ENCODE peak calls at places on chromosomes 5 and 9, in five cellular contexts. One of them, this sample, is unnamed.
A peak's percentile ranks its signal among the peaks of the same experiment; 100 is the strongest.

GRCh38 chr5:178818094-178818493 is 41.7 kb upstream of the ZNF354B start:
- DNase-seq in AG09309: no peak
- DNase-seq in GM20000: no peak
- DNase-seq in neural progenitor cell: no peak
- DNase-seq in choroid plexus epithelial cell: no peak
- DNase-seq in this sample: no peak

GRCh38 chr5:17218353-17219005 is 1.0 kb downstream of the BASP1 start:
- DNase-seq in AG09309: peak; percentile 41
- DNase-seq in GM20000: peak; percentile 46
- DNase-seq in neural progenitor cell: peak; percentile 46
- DNase-seq in choroid plexus epithelial cell: peak; percentile 63
- DNase-seq in this sample: peak; percentile 46

GRCh38 chr5:120509056-120509455 is 45.0 kb downstream of the PRR16 start:
- DNase-seq in AG09309: peak; percentile 71
- DNase-seq in GM20000: no peak
- DNase-seq in choroid plexus epithelial cell: peak; percentile 65
- DNase-seq in neural progenitor cell: no peak
- DNase-seq in this sample: no peak

GRCh38 chr9:2109066-2109650 is 94.0 kb downstream of the SMARCA2 start:
- DNase-seq in GM20000: no peak
- DNase-seq in neural progenitor cell: no peak
- DNase-seq in AG09309: peak; percentile 54
- DNase-seq in choroid plexus epithelial cell: peak; percentile 47
- DNase-seq in this sample: no peak

GRCh38 chr9:70131296-70131695 is 87.6 kb downstream of the MAMDC2 start:
- DNase-seq in neural progenitor cell: no peak
- DNase-seq in GM20000: no peak
- DNase-seq in choroid plexus epithelial cell: no peak
- DNase-seq in AG09309: no peak
- DNase-seq in this sample: no peak

GRCh38 chr5:138675998-138676397 is 77.2 kb upstream of the CTNNA1 start:
- DNase-seq in AG09309: no peak
- DNase-seq in choroid plexus epithelial cell: no peak
- DNase-seq in neural progenitor cell: no peak
- DNase-seq in GM20000: no peak
- DNase-seq in this sample: no peak

GRCh38 chr9:131433302-131433854 is 39.5 kb downstream of the PRRC2B start:
- DNase-seq in choroid plexus epithelial cell: no peak
- DNase-seq in neural progenitor cell: peak; percentile 35
- DNase-seq in GM20000: no peak
- DNase-seq in AG09309: no peak
- DNase-seq in this sample: no peak

GRCh38 chr5:76403713-76403962 is 553 bp downstream of the IQGAP2 start:
- DNase-seq in choroid plexus epithelial cell: peak; percentile 12
- DNase-seq in GM20000: no peak
- DNase-seq in AG09309: no peak
- DNase-seq in neural progenitor cell: no peak
- DNase-seq in this sample: no peak

GRCh38 chr9:127903557-127904475 is 4.4 kb upstream of the ST6GALNAC6 start:
- DNase-seq in choroid plexus epithelial cell: no peak
- DNase-seq in AG09309: no peak
- DNase-seq in GM20000: peak; percentile 71
- DNase-seq in neural progenitor cell: no peak
- DNase-seq in this sample: peak; percentile 79

GRCh38 chr9:81377921-81378320 is 311.4 kb downstream of the TLE1 start:
- DNase-seq in choroid plexus epithelial cell: no peak
- DNase-seq in AG09309: no peak
- DNase-seq in neural progenitor cell: no peak
- DNase-seq in GM20000: no peak
- DNase-seq in this sample: no peak

GRCh38 chr5:154625031-154625430 is 130.1 kb upstream of the LARP1 start:
- DNase-seq in GM20000: no peak
- DNase-seq in choroid plexus epithelial cell: no peak
- DNase-seq in neural progenitor cell: no peak
- DNase-seq in AG09309: no peak
- DNase-seq in this sample: no peak

GRCh38 chr5:51378778-51379652 is 4.2 kb upstream of the ISL1 start:
- DNase-seq in AG09309: no peak
- DNase-seq in GM20000: no peak
- DNase-seq in neural progenitor cell: peak; percentile 66
- DNase-seq in choroid plexus epithelial cell: peak; percentile 16
- DNase-seq in this sample: no peak

GRCh38 chr9:37191403-37192089 is 71.2 kb downstream of the ZCCHC7 start:
- DNase-seq in neural progenitor cell: peak; percentile 67
- DNase-seq in choroid plexus epithelial cell: no peak
- DNase-seq in GM20000: no peak
- DNase-seq in AG09309: no peak
- DNase-seq in this sample: no peak

GRCh38 chr5:72151169-72151568 is 43.9 kb downstream of the MAP1B start:
- DNase-seq in GM20000: no peak
- DNase-seq in AG09309: no peak
- DNase-seq in neural progenitor cell: no peak
- DNase-seq in choroid plexus epithelial cell: peak; percentile 51
- DNase-seq in this sample: no peak

GRCh38 chr9:107306308-107306707 is 23.2 kb downstream of the RAD23B start:
- DNase-seq in choroid plexus epithelial cell: no peak
- DNase-seq in GM20000: no peak
- DNase-seq in AG09309: no peak
- DNase-seq in neural progenitor cell: no peak
- DNase-seq in this sample: no peak

GRCh38 chr9:119086590-119086989 is 282.6 kb downstream of the BRINP1 start:
- DNase-seq in GM20000: no peak
- DNase-seq in AG09309: no peak
- DNase-seq in neural progenitor cell: no peak
- DNase-seq in choroid plexus epithelial cell: no peak
- DNase-seq in this sample: no peak

GRCh38 chr5:10192309-10192708 is 57.4 kb downstream of the ATPSCKMT start:
- DNase-seq in AG09309: peak; percentile 20
- DNase-seq in GM20000: no peak
- DNase-seq in neural progenitor cell: no peak
- DNase-seq in choroid plexus epithelial cell: peak; percentile 12
- DNase-seq in this sample: no peak

GRCh38 chr5:145237843-145238242 is 597.3 kb downstream of the PRELID2 start:
- DNase-seq in neural progenitor cell: peak; percentile 93
- DNase-seq in GM20000: peak; percentile 14
- DNase-seq in AG09309: peak; percentile 10
- DNase-seq in choroid plexus epithelial cell: peak; percentile 85
- DNase-seq in this sample: peak; percentile 12

GRCh38 chr5:80622756-80623155 is 31.7 kb upstream of the MSH3 start:
- DNase-seq in choroid plexus epithelial cell: no peak
- DNase-seq in AG09309: no peak
- DNase-seq in GM20000: no peak
- DNase-seq in neural progenitor cell: no peak
- DNase-seq in this sample: no peak

GRCh38 chr5:15585826-15586591 is 86.0 kb downstream of the FBXL7 start:
- DNase-seq in GM20000: no peak
- DNase-seq in AG09309: no peak
- DNase-seq in neural progenitor cell: no peak
- DNase-seq in choroid plexus epithelial cell: no peak
- DNase-seq in this sample: no peak

GRCh38 chr9:129497837-129498450 is 123.0 kb downstream of the C9orf50 start:
- DNase-seq in AG09309: no peak
- DNase-seq in choroid plexus epithelial cell: no peak
- DNase-seq in GM20000: peak; percentile 20
- DNase-seq in neural progenitor cell: no peak
- DNase-seq in this sample: no peak

GRCh38 chr9:112408285-112408684 is 28.4 kb downstream of the HSDL2 start:
- DNase-seq in AG09309: no peak
- DNase-seq in GM20000: no peak
- DNase-seq in neural progenitor cell: no peak
- DNase-seq in choroid plexus epithelial cell: no peak
- DNase-seq in this sample: no peak

GRCh38 chr5:67206381-67207328 is 10.1 kb upstream of the CD180 start:
- DNase-seq in choroid plexus epithelial cell: peak; percentile 32
- DNase-seq in AG09309: no peak
- DNase-seq in neural progenitor cell: no peak
- DNase-seq in GM20000: peak; percentile 74
- DNase-seq in this sample: peak; percentile 76

GRCh38 chr5:32195265-32195664 is 21.1 kb upstream of the GOLPH3 start:
- DNase-seq in AG09309: no peak
- DNase-seq in GM20000: no peak
- DNase-seq in choroid plexus epithelial cell: no peak
- DNase-seq in neural progenitor cell: no peak
- DNase-seq in this sample: no peak

GRCh38 chr5:151708126-151708525 is 21.4 kb upstream of the SPARC start:
- DNase-seq in AG09309: no peak
- DNase-seq in GM20000: no peak
- DNase-seq in choroid plexus epithelial cell: peak; percentile 31
- DNase-seq in neural progenitor cell: no peak
- DNase-seq in this sample: no peak

GRCh38 chr5:149123211-149123610 is 18.1 kb upstream of the ABLIM3 start:
- DNase-seq in neural progenitor cell: no peak
- DNase-seq in choroid plexus epithelial cell: no peak
- DNase-seq in GM20000: no peak
- DNase-seq in AG09309: no peak
- DNase-seq in this sample: no peak

GRCh38 chr5:149128023-149128875 is 13.0 kb upstream of the ABLIM3 start:
- DNase-seq in GM20000: peak; percentile 45
- DNase-seq in choroid plexus epithelial cell: peak; percentile 66
- DNase-seq in neural progenitor cell: peak; percentile 58
- DNase-seq in AG09309: no peak
- DNase-seq in this sample: peak; percentile 44

GRCh38 chr5:149126898-149127297 is 14.4 kb upstream of the ABLIM3 start:
- DNase-seq in neural progenitor cell: no peak
- DNase-seq in GM20000: no peak
- DNase-seq in AG09309: no peak
- DNase-seq in choroid plexus epithelial cell: no peak
- DNase-seq in this sample: no peak

GRCh38 chr5:149127394-149127955 is 13.8 kb upstream of the ABLIM3 start:
- DNase-seq in AG09309: no peak
- DNase-seq in neural progenitor cell: no peak
- DNase-seq in GM20000: no peak
- DNase-seq in choroid plexus epithelial cell: no peak
- DNase-seq in this sample: no peak

GRCh38 chr5:149125386-149125891 is 15.9 kb upstream of the ABLIM3 start:
- DNase-seq in AG09309: no peak
- DNase-seq in choroid plexus epithelial cell: peak; percentile 46
- DNase-seq in neural progenitor cell: peak; percentile 52
- DNase-seq in GM20000: no peak
- DNase-seq in this sample: no peak
- TF ChIP-seq CTCF in AG09309: peak; percentile 29
- TF ChIP-seq CTCF in choroid plexus epithelial cell: peak; percentile 60
- TF ChIP-seq CTCF in neural progenitor cell: peak; percentile 39
- TF ChIP-seq CTCF in GM20000: no peak
- TF ChIP-seq CTCF in this sample: no peak

GRCh38 chr5:78542321-78542840 is 106.2 kb downstream of the LHFPL2 start:
- DNase-seq in neural progenitor cell: peak; percentile 45
- DNase-seq in choroid plexus epithelial cell: no peak
- DNase-seq in AG09309: no peak
- DNase-seq in GM20000: no peak
- DNase-seq in this sample: no peak

GRCh38 chr5:78541058-78541624 is 107.4 kb downstream of the LHFPL2 start:
- DNase-seq in choroid plexus epithelial cell: no peak
- DNase-seq in GM20000: no peak
- DNase-seq in neural progenitor cell: no peak
- DNase-seq in AG09309: no peak
- DNase-seq in this sample: no peak

GRCh38 chr5:78537821-78538220 is 110.8 kb downstream of the LHFPL2 start:
- DNase-seq in choroid plexus epithelial cell: peak; percentile 78
- DNase-seq in neural progenitor cell: peak; percentile 64
- DNase-seq in GM20000: peak; percentile 38
- DNase-seq in AG09309: no peak
- DNase-seq in this sample: peak; percentile 56

GRCh38 chr5:78538240-78538850 is 110.2 kb downstream of the LHFPL2 start:
- DNase-seq in AG09309: no peak
- DNase-seq in neural progenitor cell: no peak
- DNase-seq in GM20000: no peak
- DNase-seq in choroid plexus epithelial cell: no peak
- DNase-seq in this sample: no peak

GRCh38 chr5:78540335-78541057 is 108.1 kb downstream of the LHFPL2 start:
- DNase-seq in GM20000: no peak
- DNase-seq in choroid plexus epithelial cell: no peak
- DNase-seq in neural progenitor cell: peak; percentile 49
- DNase-seq in AG09309: no peak
- DNase-seq in this sample: no peak
- TF ChIP-seq CTCF in GM20000: no peak
- TF ChIP-seq CTCF in choroid plexus epithelial cell: no peak
- TF ChIP-seq CTCF in neural progenitor cell: peak; percentile 4
- TF ChIP-seq CTCF in AG09309: no peak
- TF ChIP-seq CTCF in this sample: no peak

GRCh38 chr5:68333649-68334549 is 118.3 kb downstream of the PIK3R1 start:
- DNase-seq in choroid plexus epithelial cell: peak; percentile 78
- DNase-seq in AG09309: peak; percentile 73
- DNase-seq in GM20000: no peak
- DNase-seq in neural progenitor cell: no peak
- DNase-seq in this sample: no peak
- TF ChIP-seq CTCF in choroid plexus epithelial cell: peak; percentile 49
- TF ChIP-seq CTCF in AG09309: peak; percentile 43
- TF ChIP-seq CTCF in GM20000: no peak
- TF ChIP-seq CTCF in neural progenitor cell: no peak
- TF ChIP-seq CTCF in this sample: no peak

DNA sequence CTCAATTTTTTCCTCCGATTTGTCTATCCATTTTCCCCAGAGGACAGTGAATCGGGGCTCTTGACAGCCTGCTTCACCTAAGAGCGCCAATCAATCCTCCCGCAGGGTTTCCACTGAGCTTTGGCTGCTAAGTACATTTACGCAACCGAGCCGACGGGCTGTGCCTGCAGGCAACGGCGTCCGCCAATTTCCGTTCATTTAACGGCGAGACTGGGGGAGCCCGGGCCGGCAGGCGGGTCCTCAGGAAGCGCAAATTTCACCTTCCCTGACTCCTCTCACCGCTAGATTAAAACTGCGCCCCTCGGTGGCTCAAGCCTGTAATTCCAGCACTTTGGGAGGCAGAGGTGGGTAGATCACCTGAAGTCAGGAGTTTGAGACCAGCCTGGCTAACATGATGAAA is 2.7 kb upstream of the NXNL2 start:
- DNase-seq in GM20000: no peak
- DNase-seq in AG09309: no peak
- DNase-seq in choroid plexus epithelial cell: peak; percentile 78
- DNase-seq in neural progenitor cell: peak; percentile 85
- DNase-seq in this sample: no peak
- TF ChIP-seq CTCF in GM20000: no peak
- TF ChIP-seq CTCF in AG09309: no peak
- TF ChIP-seq CTCF in choroid plexus epithelial cell: peak; percentile 22
- TF ChIP-seq CTCF in neural progenitor cell: peak; percentile 62
- TF ChIP-seq CTCF in this sample: no peak

GRCh38 chr5:63768221-63768620 is 194.0 kb downstream of the HTR1A start:
- DNase-seq in choroid plexus epithelial cell: no peak
- DNase-seq in AG09309: no peak
- DNase-seq in neural progenitor cell: no peak
- DNase-seq in GM20000: no peak
- DNase-seq in this sample: no peak
- TF ChIP-seq CTCF in choroid plexus epithelial cell: no peak
- TF ChIP-seq CTCF in AG09309: no peak
- TF ChIP-seq CTCF in neural progenitor cell: no peak
- TF ChIP-seq CTCF in GM20000: no peak
- TF ChIP-seq CTCF in this sample: no peak